ENCODE peak calls at places on chromosomes 13 and 19, in six cellular contexts. C, B, P, E, R and Y are unnamed samples.

GRCh38 chr13:40568672-40569350 is 97.6 kb downstream of the FOXO1 start:
- DNase-seq in C (no peak), B (no peak), P (no peak), E (no peak), R (no peak), Y (no peak)

GRCh38 chr13:75788494-75788991 is 152.4 kb downstream of the LMO7 start:
- DNase-seq in C (no peak), B (no peak), P (no peak), E (no peak), R (peak), Y (peak)

GRCh38 chr13:31807090-31807541 is 67.8 kb downstream of the RXFP2 start:
- DNase-seq in C (peak), B (no peak), P (no peak), E (no peak), R (peak), Y (peak)

GRCh38 chr19:29263305-29264080 is 50.5 kb upstream of the UQCRFS1 start:
- DNase-seq in C (peak), B (peak), P (peak), E (no peak), R (no peak), Y (peak)

GRCh38 chr19:17510220-17510993 is 1.0 kb upstream of the PGLS start:
- DNase-seq in C (no peak), B (no peak), P (no peak), E (no peak), R (no peak), Y (no peak)

GRCh38 chr13:109743706-109744453 is 42.5 kb downstream of the IRS2 start:
- DNase-seq in C (no peak), B (peak), P (no peak), E (peak), R (peak), Y (peak)

GRCh38 chr13:103282571-103283450 is 216.6 kb upstream of the SLC10A2 start:
- DNase-seq in C (no peak), B (no peak), P (no peak), E (no peak), R (peak), Y (peak)

GRCh38 chr19:42420055-42420544 is 7.1 kb downstream of the LIPE start:
- DNase-seq in C (peak), B (peak), P (peak), E (no peak), R (no peak), Y (peak)

GRCh38 chr19:28948531-28948930 is 264.4 kb downstream of the UQCRFS1 start:
- DNase-seq in C (no peak), B (no peak), P (no peak), E (no peak), R (no peak), Y (no peak)

GRCh38 chr13:50126378-50127016 is 111.3 kb downstream of the KCNRG start:
- DNase-seq in C (no peak), B (no peak), P (no peak), E (no peak), R (peak), Y (no peak)

GRCh38 chr13:37515226-37515625 is 83.3 kb downstream of the POSTN start:
- DNase-seq in C (no peak), B (no peak), P (no peak), E (no peak), R (no peak), Y (no peak)

GRCh38 chr19:33085570-33086128 is 4.7 kb downstream of the GPATCH1 start:
- DNase-seq in C (no peak), B (no peak), P (no peak), E (no peak), R (no peak), Y (no peak)

GRCh38 chr19:1768248-1768647 is 14.9 kb downstream of the ONECUT3 start:
- DNase-seq in C (no peak), B (no peak), P (no peak), E (no peak), R (no peak), Y (no peak)

GRCh38 chr13:96011291-96011875 is 41.8 kb downstream of the UGGT2 start:
- DNase-seq in C (no peak), B (no peak), P (no peak), E (no peak), R (no peak), Y (no peak)

GRCh38 chr19:33377586-33378475 is 4.3 kb downstream of the CEBPG start:
- DNase-seq in C (no peak), B (no peak), P (no peak), E (no peak), R (no peak), Y (no peak)

GRCh38 chr19:38005224-38005614 is 98.2 kb downstream of the SIPA1L3 start:
- DNase-seq in C (no peak), B (no peak), P (no peak), E (no peak), R (no peak), Y (no peak)

GRCh38 chr13:41520699-41521630 is 63.6 kb downstream of the RGCC start:
- DNase-seq in C (no peak), B (no peak), P (no peak), E (no peak), R (no peak), Y (no peak)